ENCODE peak calls at places on chromosomes 2 and 18, in eight cellular contexts. P is CD8-positive, alpha-beta T cell; U is brain microvascular endothelial cell; Z is gastrocnemius medialis; W is bronchial epithelial cell; O is endothelial cell; G is HFF-Myc; L is prostate gland. C is an unnamed sample.

GRCh38 chr2:172496096-172496709 is 59.7 kb upstream of the PDK1 start:
- DNase-seq in P (peak; percentile 61), Z (no peak), O (no peak), G (no peak), W (no peak), L (no peak), U (no peak), C (no peak)

GRCh38 chr2:201852462-201852861 is 46.1 kb downstream of the CDK15 start:
- DNase-seq in P (no peak), Z (no peak), G (no peak), W (no peak), L (no peak), O (no peak), U (no peak), C (no peak)

GRCh38 chr18:10205136-10205535 is 249.3 kb upstream of the APCDD1 start:
- DNase-seq in L (no peak), Z (no peak), U (no peak), P (no peak), G (peak; percentile 85), W (no peak), O (no peak), C (no peak)

GRCh38 chr2:152500336-152500735 is 165.4 kb downstream of the FMNL2 start:
- DNase-seq in U (no peak), P (no peak), O (no peak), Z (no peak), L (no peak), G (no peak), W (no peak), C (no peak)

GRCh38 chr2:107466241-107466640 is 360.5 kb upstream of the RGPD4 start:
- DNase-seq in W (no peak), L (no peak), G (no peak), P (no peak), O (no peak), Z (no peak), U (no peak), C (no peak)

GRCh38 chr2:60386436-60386835 is 167.0 kb downstream of the BCL11A start:
- DNase-seq in U (peak; percentile 11), Z (no peak), L (no peak), O (no peak), P (no peak), W (no peak), G (no peak), C (no peak)

GRCh38 chr18:77635441-77635840 is 385.8 kb downstream of the GALR1 start:
- DNase-seq in U (no peak), P (no peak), G (no peak), O (no peak), L (no peak), W (no peak), Z (peak; percentile 19), C (peak; percentile 56)

GRCh38 chr18:49648326-49648725 is 86.5 kb downstream of the LIPG start:
- DNase-seq in U (no peak), G (no peak), Z (peak; percentile 42), O (no peak), L (no peak), P (no peak), W (no peak), C (no peak)

GRCh38 chr2:10289891-10290290 is 12.8 kb upstream of the HPCAL1 start:
- DNase-seq in U (peak; percentile 49), G (no peak), W (peak; percentile 92), O (no peak), P (no peak), Z (no peak), L (no peak), C (no peak)

GRCh38 chr2:24508878-24509277 is 17.8 kb downstream of the NCOA1 start:
- DNase-seq in W (peak; percentile 15), P (no peak), G (no peak), Z (no peak), O (no peak), L (no peak), U (no peak), C (no peak)

GRCh38 chr2:230770804-230771203 is 58.2 kb downstream of the CAB39 start:
- DNase-seq in P (no peak), O (no peak), W (no peak), Z (no peak), L (no peak), U (no peak), G (no peak), C (no peak)

GRCh38 chr2:176745543-176746331 is 466.9 kb upstream of the HNRNPA3 start:
- DNase-seq in P (no peak), W (no peak), G (no peak), L (no peak), Z (no peak), O (no peak), U (no peak), C (no peak)

GRCh38 chr2:152036611-152037469 is 62.0 kb downstream of the CACNB4 start:
- DNase-seq in G (peak; percentile 27), Z (peak; percentile 26), U (peak; percentile 71), P (peak; percentile 34), W (peak; percentile 64), O (peak; percentile 71), L (peak; percentile 76), C (peak; percentile 64)

GRCh38 chr2:176056411-176056810 is 27.4 kb downstream of the EVX2 start:
- DNase-seq in L (no peak), O (no peak), Z (no peak), P (no peak), W (no peak), U (no peak), G (no peak), C (no peak)

GRCh38 chr2:186645999-186646398 is 47.9 kb upstream of the FAM171B start:
- DNase-seq in P (no peak), O (no peak), W (no peak), U (no peak), G (no peak), Z (no peak), L (no peak), C (no peak)

GRCh38 chr18:25230658-25231326 is 121.2 kb downstream of the ZNF521 start:
- DNase-seq in G (peak; percentile 33), O (peak; percentile 49), U (peak; percentile 68), P (no peak), L (peak; percentile 79), W (peak; percentile 50), Z (peak; percentile 68), C (peak; percentile 82)

GRCh38 chr2:9288233-9288632 is 81.6 kb downstream of the ASAP2 start:
- DNase-seq in L (no peak), G (peak; percentile 44), Z (no peak), P (no peak), W (peak; percentile 79), O (no peak), U (peak; percentile 93), C (no peak)

GRCh38 chr2:232588680-232589585 is 38.4 kb downstream of the EIF4E2 start:
- DNase-seq in G (peak; percentile 48), O (no peak), U (peak; percentile 14), W (peak; percentile 80), L (peak; percentile 93), P (no peak), Z (peak; percentile 69), C (peak; percentile 55)

GRCh38 chr2:227154976-227155375 is 9.0 kb downstream of the COL4A4 start:
- DNase-seq in Z (no peak), U (peak; percentile 87), O (no peak), G (no peak), W (peak; percentile 42), P (no peak), L (no peak), C (no peak)

GRCh38 chr2:162025121-162025911 is 48.7 kb downstream of the DPP4 start:
- DNase-seq in P (no peak), U (no peak), L (no peak), G (peak; percentile 35), Z (no peak), W (no peak), O (no peak), C (no peak)

GRCh38 chr18:63523660-63524059 is 18.5 kb upstream of the SERPINB12 start:
- DNase-seq in O (no peak), Z (no peak), G (no peak), L (no peak), P (no peak), U (no peak), W (no peak), C (no peak)
- TF ChIP-seq CTCF in O (no peak), Z (no peak), G (peak; percentile 8), L (no peak), P (no peak), U (peak; percentile 12), W (no peak), C (no peak)

GRCh38 chr18:33444699-33445098 is 4.2 kb upstream of the CCDC178 start:
- DNase-seq in W (no peak), L (no peak), U (no peak), P (no peak), O (no peak), G (no peak), Z (no peak), C (no peak)

GRCh38 chr18:33440384-33441043 is at the start of gene CCDC178:
- DNase-seq in P (no peak), Z (no peak), G (no peak), O (peak; percentile 71), W (no peak), L (peak; percentile 6), U (peak; percentile 5), C (peak; percentile 79)

DNA sequence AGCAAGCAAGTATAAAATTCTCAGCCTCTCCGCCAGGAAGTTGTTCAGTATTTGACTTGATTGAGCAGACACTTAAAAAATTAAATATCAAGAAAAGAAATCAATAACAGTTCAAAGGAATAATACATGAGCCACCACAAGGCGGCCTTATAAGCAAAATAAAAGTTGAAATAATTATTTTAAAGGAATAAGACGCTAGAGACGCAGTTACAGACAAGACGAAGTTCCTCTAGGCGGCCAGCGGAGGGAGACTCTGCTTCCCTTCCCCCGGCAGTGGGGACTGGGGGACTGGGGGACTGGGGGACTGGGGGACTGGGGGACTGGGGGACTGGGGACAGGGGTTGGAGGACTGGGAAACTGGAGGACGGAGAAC is 524 bp downstream of the CCDC178 start:
- DNase-seq in L (peak; percentile 31), Z (no peak), G (peak; percentile 1), O (peak; percentile 63), W (peak; percentile 42), P (no peak), U (peak; percentile 42), C (peak; percentile 76)
- TF ChIP-seq CTCF in L (peak; percentile 48), Z (no peak), G (peak; percentile 33), O (peak; percentile 23), W (peak; percentile 58), P (no peak), U (peak; percentile 76), C (peak; percentile 47)

DNA sequence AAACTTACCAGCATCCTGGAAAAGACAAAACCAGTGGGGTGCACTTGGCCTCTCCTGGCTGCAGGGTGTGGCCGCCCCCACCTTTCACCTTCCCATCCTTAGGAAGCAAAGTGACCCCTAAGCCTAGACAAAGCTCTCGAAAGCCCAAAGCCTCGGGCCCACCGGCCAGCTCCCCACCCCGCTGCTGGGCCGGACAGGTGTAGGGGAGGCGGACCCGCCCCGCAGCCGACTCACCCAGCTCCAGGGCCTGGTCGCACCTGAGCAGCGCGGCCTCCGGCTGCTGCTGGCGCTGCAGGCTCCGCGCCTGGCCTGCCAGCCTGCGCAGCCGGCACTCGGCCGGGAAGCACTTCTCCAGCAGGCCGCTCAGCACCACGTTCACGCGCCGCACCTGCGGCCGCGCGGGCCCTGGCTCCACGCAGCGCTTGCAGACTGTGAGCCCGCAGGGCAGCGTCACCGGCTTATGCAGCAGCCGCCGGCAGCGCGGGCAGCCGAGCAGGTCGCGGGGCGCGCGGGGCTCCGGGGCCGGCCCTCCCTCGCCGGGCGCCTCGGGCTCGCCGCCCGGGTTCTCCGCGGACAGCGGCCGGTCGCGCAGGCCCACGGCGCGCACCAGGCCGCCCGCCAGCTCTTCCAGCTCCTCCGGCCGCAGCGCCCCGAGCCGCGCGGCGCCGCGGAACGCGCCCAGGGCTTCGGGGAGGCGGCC is 970 bp downstream of the LONRF2 start:
- DNase-seq in G (no peak), L (peak; percentile 26), O (peak; percentile 52), Z (no peak), W (peak; percentile 10), P (no peak), U (peak; percentile 7), C (peak; percentile 62)
- TF ChIP-seq CTCF in G (no peak), L (peak; percentile 45), O (no peak), Z (peak; percentile 36), W (peak; percentile 25), P (no peak), U (peak; percentile 1), C (peak; percentile 17)

GRCh38 chr2:170986566-170987258 is 57.7 kb downstream of the GORASP2 start:
- DNase-seq in O (no peak), U (no peak), L (no peak), Z (no peak), W (no peak), P (no peak), G (no peak), C (no peak)
- TF ChIP-seq CTCF in O (no peak), U (no peak), L (no peak), Z (no peak), W (no peak), P (no peak), G (no peak), C (no peak)